ENCODE peak calls at places on chromosomes 12 and 14, in five cellular contexts. One of them, this sample, is unnamed.

GRCh38 chr14:77023001-77023996 is 5.2 kb downstream of the IRF2BPL start:
- DNase-seq in A549: no peak
- DNase-seq in cardiac muscle cell: peak; percentile 70
- DNase-seq in Peyer's patch: peak; percentile 70
- DNase-seq in lung: no peak
- DNase-seq in this sample: no peak

GRCh38 chr14:105935384-105935783 is 409.0 kb downstream of the TMEM121 start:
- DNase-seq in A549: no peak
- DNase-seq in cardiac muscle cell: no peak
- DNase-seq in Peyer's patch: no peak
- DNase-seq in lung: no peak
- DNase-seq in this sample: no peak

GRCh38 chr14:81323621-81324400 is 76.3 kb downstream of the STON2 start:
- DNase-seq in A549: peak; percentile 69
- DNase-seq in cardiac muscle cell: no peak
- DNase-seq in Peyer's patch: peak; percentile 75
- DNase-seq in lung: peak; percentile 37
- DNase-seq in this sample: no peak

GRCh38 chr12:18054925-18055324 is 35.1 kb downstream of the RERGL start:
- DNase-seq in A549: no peak
- DNase-seq in cardiac muscle cell: no peak
- DNase-seq in Peyer's patch: no peak
- DNase-seq in lung: no peak
- DNase-seq in this sample: no peak

GRCh38 chr12:94601972-94602517 is 48.3 kb downstream of the TMCC3 start:
- DNase-seq in A549: no peak
- DNase-seq in cardiac muscle cell: no peak
- DNase-seq in Peyer's patch: no peak
- DNase-seq in lung: no peak
- DNase-seq in this sample: no peak

GRCh38 chr12:111754671-111755070 is 12.1 kb upstream of the ALDH2 start:
- DNase-seq in A549: no peak
- DNase-seq in cardiac muscle cell: no peak
- DNase-seq in Peyer's patch: no peak
- DNase-seq in lung: no peak
- DNase-seq in this sample: no peak

GRCh38 chr12:26523708-26524150 is 309.3 kb downstream of the ITPR2 start:
- DNase-seq in A549: no peak
- DNase-seq in cardiac muscle cell: peak; percentile 98
- DNase-seq in Peyer's patch: peak; percentile 86
- DNase-seq in lung: peak; percentile 91
- DNase-seq in this sample: no peak

GRCh38 chr12:113347892-113348291 is 10.5 kb upstream of the PLBD2 start:
- DNase-seq in A549: no peak
- DNase-seq in cardiac muscle cell: no peak
- DNase-seq in Peyer's patch: no peak
- DNase-seq in lung: no peak
- DNase-seq in this sample: no peak

GRCh38 chr14:54189358-54190354 is 207.2 kb upstream of the CDKN3 start:
- DNase-seq in A549: no peak
- DNase-seq in cardiac muscle cell: peak; percentile 64
- DNase-seq in Peyer's patch: no peak
- DNase-seq in lung: no peak
- DNase-seq in this sample: no peak

GRCh38 chr12:123398918-123399617 is 15.1 kb downstream of the KMT5A start:
- DNase-seq in A549: no peak
- DNase-seq in cardiac muscle cell: no peak
- DNase-seq in Peyer's patch: no peak
- DNase-seq in lung: no peak
- DNase-seq in this sample: no peak

GRCh38 chr14:94575730-94576585 is 5.3 kb upstream of the SERPINA5 start:
- DNase-seq in A549: no peak
- DNase-seq in cardiac muscle cell: peak; percentile 77
- DNase-seq in Peyer's patch: no peak
- DNase-seq in lung: no peak
- DNase-seq in this sample: no peak

GRCh38 chr12:26938660-26939185 is 453 bp downstream of the FGFR1OP2 start:
- DNase-seq in A549: peak; percentile 23
- DNase-seq in cardiac muscle cell: no peak
- DNase-seq in Peyer's patch: no peak
- DNase-seq in lung: peak; percentile 33
- DNase-seq in this sample: no peak

GRCh38 chr12:58301337-58302122 is 360.2 kb downstream of the ATP23 start:
- DNase-seq in A549: no peak
- DNase-seq in cardiac muscle cell: no peak
- DNase-seq in Peyer's patch: no peak
- DNase-seq in lung: no peak
- DNase-seq in this sample: no peak

GRCh38 chr14:52791204-52792096 is at the start of gene GNPNAT1:
- DNase-seq in A549: peak; percentile 83
- DNase-seq in cardiac muscle cell: peak; percentile 96
- DNase-seq in Peyer's patch: peak; percentile 95
- DNase-seq in lung: peak; percentile 87
- DNase-seq in this sample: peak; percentile 88

GRCh38 chr12:111584959-111585358 is 14.2 kb downstream of the ATXN2 start:
- DNase-seq in A549: peak; percentile 18
- DNase-seq in cardiac muscle cell: peak; percentile 18
- DNase-seq in Peyer's patch: no peak
- DNase-seq in lung: no peak
- DNase-seq in this sample: no peak

GRCh38 chr14:81337073-81337472 is 63.1 kb downstream of the STON2 start:
- DNase-seq in A549: no peak
- DNase-seq in cardiac muscle cell: no peak
- DNase-seq in Peyer's patch: no peak
- DNase-seq in lung: no peak
- DNase-seq in this sample: no peak

GRCh38 chr12:79452906-79453305 is 237.9 kb downstream of the PAWR start:
- DNase-seq in A549: no peak
- DNase-seq in cardiac muscle cell: no peak
- DNase-seq in Peyer's patch: no peak
- DNase-seq in lung: no peak
- DNase-seq in this sample: no peak

GRCh38 chr12:53145383-53145782 is 35.1 kb upstream of the ZNF740 start:
- DNase-seq in A549: no peak
- DNase-seq in cardiac muscle cell: peak; percentile 70
- DNase-seq in Peyer's patch: no peak
- DNase-seq in lung: no peak
- DNase-seq in this sample: no peak

GRCh38 chr12:119609358-119609757 is 15.8 kb downstream of the TMEM233 start:
- DNase-seq in A549: no peak
- DNase-seq in cardiac muscle cell: no peak
- DNase-seq in Peyer's patch: no peak
- DNase-seq in lung: no peak
- DNase-seq in this sample: no peak

GRCh38 chr12:42382013-42382696 is 56.2 kb downstream of the PPHLN1 start:
- DNase-seq in A549: no peak
- DNase-seq in cardiac muscle cell: peak; percentile 71
- DNase-seq in Peyer's patch: no peak
- DNase-seq in lung: no peak
- DNase-seq in this sample: no peak

GRCh38 chr14:82806426-82806825 is 1272.8 kb upstream of the SEL1L start:
- DNase-seq in A549: no peak
- DNase-seq in cardiac muscle cell: no peak
- DNase-seq in Peyer's patch: no peak
- DNase-seq in lung: no peak
- DNase-seq in this sample: no peak

GRCh38 chr14:92694807-92695206 is 53.6 kb downstream of the LGMN start:
- DNase-seq in A549: no peak
- DNase-seq in cardiac muscle cell: no peak
- DNase-seq in Peyer's patch: no peak
- DNase-seq in lung: no peak
- DNase-seq in this sample: no peak

GRCh38 chr14:39469094-39469710 is 37.0 kb upstream of the FBXO33 start:
- DNase-seq in A549: no peak
- DNase-seq in cardiac muscle cell: peak; percentile 30
- DNase-seq in Peyer's patch: no peak
- DNase-seq in lung: no peak
- DNase-seq in this sample: no peak

GRCh38 chr14:64937821-64938193 is 4.7 kb downstream of the GPX2 start:
- DNase-seq in A549: peak; percentile 29
- DNase-seq in cardiac muscle cell: peak; percentile 26
- DNase-seq in Peyer's patch: no peak
- DNase-seq in lung: no peak
- DNase-seq in this sample: no peak

GRCh38 chr14:103512701-103513611 is 9.7 kb downstream of the CKB start:
- DNase-seq in A549: no peak
- DNase-seq in cardiac muscle cell: no peak
- DNase-seq in Peyer's patch: peak; percentile 61
- DNase-seq in lung: peak; percentile 82
- DNase-seq in this sample: no peak

GRCh38 chr12:113232787-113233585 is 11.7 kb downstream of the TPCN1 start:
- DNase-seq in A549: no peak
- DNase-seq in cardiac muscle cell: no peak
- DNase-seq in Peyer's patch: no peak
- DNase-seq in lung: no peak
- DNase-seq in this sample: peak; percentile 46

GRCh38 chr14:102139248-102140026 is at the start of gene WDR20:
- DNase-seq in A549: peak; percentile 96
- DNase-seq in cardiac muscle cell: peak; percentile 98
- DNase-seq in Peyer's patch: peak; percentile 100
- DNase-seq in lung: peak; percentile 99
- DNase-seq in this sample: peak; percentile 99

GRCh38 chr14:35229495-35230089 is 62.6 kb upstream of the PSMA6 start:
- DNase-seq in A549: peak; percentile 50
- DNase-seq in cardiac muscle cell: peak; percentile 39
- DNase-seq in Peyer's patch: no peak
- DNase-seq in lung: no peak
- DNase-seq in this sample: no peak

GRCh38 chr14:36986407-36986806 is 186.0 kb downstream of the SLC25A21 start:
- DNase-seq in A549: no peak
- DNase-seq in cardiac muscle cell: no peak
- DNase-seq in Peyer's patch: no peak
- DNase-seq in lung: no peak
- DNase-seq in this sample: no peak

GRCh38 chr12:1576410-1577240 is 17.8 kb downstream of the FBXL14 start:
- DNase-seq in A549: no peak
- DNase-seq in cardiac muscle cell: peak; percentile 96
- DNase-seq in Peyer's patch: no peak
- DNase-seq in lung: no peak
- DNase-seq in this sample: no peak

DNA sequence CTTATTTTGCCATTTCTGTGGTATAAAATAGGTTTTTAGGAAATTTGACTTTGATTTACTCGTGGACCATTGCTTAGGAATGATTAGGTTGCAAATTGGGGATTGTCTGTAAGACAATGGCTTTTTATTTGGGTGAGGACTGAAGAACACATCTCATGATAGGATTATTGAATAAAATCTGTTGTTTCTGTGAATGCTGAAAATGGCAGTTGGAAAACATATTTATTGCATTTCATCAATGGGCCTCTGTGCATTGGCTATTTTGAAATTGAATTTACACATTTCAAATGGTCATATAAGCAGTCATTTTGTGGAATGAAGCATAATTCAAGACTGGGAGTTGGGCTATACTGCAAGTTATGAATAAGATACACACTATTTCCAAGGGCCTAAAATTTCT is 46.0 kb downstream of the FGD4 start:
- DNase-seq in A549: no peak
- DNase-seq in cardiac muscle cell: no peak
- DNase-seq in Peyer's patch: no peak
- DNase-seq in lung: no peak
- DNase-seq in this sample: no peak
- H3K27ac ChIP-seq in A549: peak overlapping the region; percentile 75
- H3K27ac ChIP-seq in cardiac muscle cell: peak overlapping the region; percentile 82
- H3K27ac ChIP-seq in Peyer's patch: no peak overlapping the region
- H3K27ac ChIP-seq in lung: no peak overlapping the region
- H3K27ac ChIP-seq in this sample: no peak overlapping the region

DNA sequence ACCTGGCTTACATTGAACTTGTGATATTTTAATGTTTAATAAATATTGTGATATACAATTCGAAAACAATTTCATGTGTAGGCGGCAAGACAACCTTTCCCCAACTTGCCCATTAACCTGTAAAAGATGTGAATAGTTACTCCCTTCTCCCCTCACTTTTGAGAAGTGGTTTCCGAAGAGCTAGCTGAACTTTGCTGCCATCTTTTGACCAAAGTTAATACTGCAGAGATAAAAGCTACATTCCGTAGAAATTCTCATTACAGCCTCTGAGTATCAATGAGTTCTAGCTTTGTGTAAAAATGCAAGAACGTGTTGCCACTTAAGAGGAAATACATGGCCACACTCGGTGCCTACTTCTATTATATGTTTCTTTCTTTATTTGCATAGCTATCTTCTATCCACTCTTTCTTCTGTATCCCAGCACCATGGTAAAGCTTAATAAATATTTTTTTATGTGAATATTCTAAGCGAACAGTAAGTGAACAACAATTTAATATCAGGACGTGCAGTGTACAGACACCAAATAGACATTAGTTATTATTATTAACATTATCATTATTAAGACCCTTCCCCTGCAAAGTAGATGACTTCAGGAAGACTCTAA is 105.1 kb upstream of the TMEM260 start:
- DNase-seq in A549: peak; percentile 19
- DNase-seq in cardiac muscle cell: peak; percentile 65
- DNase-seq in Peyer's patch: no peak
- DNase-seq in lung: no peak
- DNase-seq in this sample: no peak
- TF ChIP-seq CTCF in A549: peak; percentile 90
- TF ChIP-seq CTCF in cardiac muscle cell: peak; percentile 81
- TF ChIP-seq CTCF in Peyer's patch: peak; percentile 81
- TF ChIP-seq CTCF in lung: peak; percentile 50
- TF ChIP-seq CTCF in this sample: peak; percentile 75

GRCh38 chr12:115950959-115951358 is 326.5 kb downstream of the MED13L start:
- DNase-seq in A549: no peak
- DNase-seq in cardiac muscle cell: no peak
- DNase-seq in Peyer's patch: no peak
- DNase-seq in lung: no peak
- DNase-seq in this sample: no peak

GRCh38 chr12:115956236-115956635 is 321.3 kb downstream of the MED13L start:
- DNase-seq in A549: no peak
- DNase-seq in cardiac muscle cell: no peak
- DNase-seq in Peyer's patch: no peak
- DNase-seq in lung: no peak
- DNase-seq in this sample: no peak

GRCh38 chr12:115956674-115957073 is 320.8 kb downstream of the MED13L start:
- DNase-seq in A549: no peak
- DNase-seq in cardiac muscle cell: no peak
- DNase-seq in Peyer's patch: no peak
- DNase-seq in lung: no peak
- DNase-seq in this sample: no peak

GRCh38 chr12:115953031-115953430 is 324.5 kb downstream of the MED13L start:
- DNase-seq in A549: no peak
- DNase-seq in cardiac muscle cell: no peak
- DNase-seq in Peyer's patch: no peak
- DNase-seq in lung: no peak
- DNase-seq in this sample: no peak

GRCh38 chr12:115953450-115953849 is 324.0 kb downstream of the MED13L start:
- DNase-seq in A549: no peak
- DNase-seq in cardiac muscle cell: no peak
- DNase-seq in Peyer's patch: no peak
- DNase-seq in lung: no peak
- DNase-seq in this sample: no peak
- H3K9me3 ChIP-seq in A549: no peaks in the 10 kb centered on the region
- H3K9me3 ChIP-seq in cardiac muscle cell: no peaks in the 10 kb centered on the region
- H3K9me3 ChIP-seq in Peyer's patch: no peaks in the 10 kb centered on the region
- H3K9me3 ChIP-seq in lung: no peaks in the 10 kb centered on the region
- H3K9me3 ChIP-seq in this sample: no peaks in the 10 kb centered on the region

GRCh38 chr14:99586054-99586760 is 17.8 kb downstream of the CCDC85C start:
- DNase-seq in A549: no peak
- DNase-seq in cardiac muscle cell: no peak
- DNase-seq in Peyer's patch: no peak
- DNase-seq in lung: no peak
- DNase-seq in this sample: no peak
- H3K27ac ChIP-seq in A549: peak overlapping the region; percentile 74
- H3K27ac ChIP-seq in cardiac muscle cell: no peak overlapping the region
- H3K27ac ChIP-seq in Peyer's patch: no peak overlapping the region
- H3K27ac ChIP-seq in lung: no peak overlapping the region
- H3K27ac ChIP-seq in this sample: no peak overlapping the region